ENCODE peak calls at places on chromosomes 1 and 21, in four cellular contexts. B, E, D and U are unnamed samples.
A peak's percentile ranks its signal among the peaks of the same experiment; 100 is the strongest.

GRCh38 chr1:95503371-95504145 is 269.5 kb downstream of the RWDD3 start:
- DNase-seq in B (no peak), E (no peak), D (no peak), U (no peak)

GRCh38 chr21:40845621-40846020 is 1.3 kb downstream of the DSCAM start:
- DNase-seq in B (no peak), E (no peak), D (no peak), U (peak; percentile 9)

GRCh38 chr1:206933333-206933945 is 11.7 kb upstream of the FCMR start:
- DNase-seq in B (no peak), E (peak; percentile 86), D (no peak), U (no peak)

GRCh38 chr1:200073286-200073637 is 45.8 kb downstream of the NR5A2 start:
- DNase-seq in B (no peak), E (no peak), D (no peak), U (no peak)

GRCh38 chr1:42424201-42424600 is 31.6 kb downstream of the ZMYND12 start:
- DNase-seq in B (no peak), E (no peak), D (no peak), U (no peak)

GRCh38 chr21:43024737-43025136 is 50.4 kb downstream of the PKNOX1 start:
- DNase-seq in B (no peak), E (no peak), D (no peak), U (no peak)

GRCh38 chr1:222892137-222892763 is 77.4 kb downstream of the DISP1 start:
- DNase-seq in B (peak; percentile 92), E (no peak), D (no peak), U (no peak)

GRCh38 chr1:202200669-202201068 is 7.1 kb downstream of the LGR6 start:
- DNase-seq in B (no peak), E (no peak), D (no peak), U (no peak)

GRCh38 chr1:220527279-220528048 is 472 bp upstream of the MARK1 start:
- DNase-seq in B (no peak), E (peak; percentile 46), D (no peak), U (no peak)

GRCh38 chr1:201461193-201461657 is 7.8 kb downstream of the PHLDA3 start:
- DNase-seq in B (peak; percentile 98), E (no peak), D (peak; percentile 98), U (peak; percentile 76)

GRCh38 chr21:44478801-44479167 is 23.5 kb downstream of the LRRC3 start:
- DNase-seq in B (no peak), E (no peak), D (no peak), U (no peak)

GRCh38 chr1:116910379-116911165 is 856 bp downstream of the PTGFRN start:
- DNase-seq in B (no peak), E (peak; percentile 79), D (no peak), U (no peak)

GRCh38 chr1:225943582-225943981 is 2.6 kb upstream of the LEFTY2 start:
- DNase-seq in B (no peak), E (no peak), D (no peak), U (no peak)

GRCh38 chr1:67534627-67535065 is 104.4 kb upstream of the SERBP1 start:
- DNase-seq in B (peak; percentile 69), E (no peak), D (no peak), U (no peak)

GRCh38 chr1:78619803-78620579 is at the start of gene IFI44L:
- DNase-seq in B (peak; percentile 67), E (no peak), D (no peak), U (no peak)

GRCh38 chr1:34341896-34342295 is 165.2 kb downstream of the C1orf94 start:
- DNase-seq in B (no peak), E (no peak), D (no peak), U (no peak)

GRCh38 chr1:52579415-52579814 is 22.8 kb upstream of the GPX7 start:
- DNase-seq in B (no peak), E (no peak), D (no peak), U (no peak)

GRCh38 chr1:212540031-212540430 is 68.5 kb upstream of the ATF3 start:
- DNase-seq in B (no peak), E (no peak), D (no peak), U (no peak)

GRCh38 chr1:230277201-230277771 is 148.8 kb downstream of the PGBD5 start:
- DNase-seq in B (no peak), E (peak; percentile 97), D (no peak), U (no peak)

GRCh38 chr1:201982082-201982922 is at the start of gene RNPEP:
- DNase-seq in B (peak; percentile 47), E (peak; percentile 61), D (no peak), U (no peak)

GRCh38 chr1:172990598-172991215 is 60.0 kb downstream of the TNFSF18 start:
- DNase-seq in B (no peak), E (no peak), D (no peak), U (peak; percentile 64)

GRCh38 chr1:118992868-118993711 is 4.9 kb upstream of the TBX15 start:
- DNase-seq in B (no peak), E (peak; percentile 66), D (no peak), U (no peak)

GRCh38 chr1:225767591-225768540 is 9.8 kb upstream of the SRP9 start:
- DNase-seq in B (no peak), E (peak; percentile 59), D (no peak), U (no peak)

GRCh38 chr1:218034464-218034863 is 250.6 kb upstream of the RRP15 start:
- DNase-seq in B (no peak), E (peak; percentile 89), D (no peak), U (no peak)

GRCh38 chr1:18200136-18200717 is 92.6 kb downstream of the IGSF21 start:
- DNase-seq in B (no peak), E (peak; percentile 74), D (no peak), U (no peak)

GRCh38 chr1:228332797-228333738 is 73.6 kb downstream of the TRIM11 start:
- DNase-seq in B (no peak), E (no peak), D (no peak), U (no peak)

GRCh38 chr1:156251527-156251926 is 3.7 kb upstream of the PAQR6 start:
- DNase-seq in B (no peak), E (no peak), D (no peak), U (no peak)

GRCh38 chr1:236313412-236313811 is 31.7 kb upstream of the ERO1B start:
- DNase-seq in B (no peak), E (no peak), D (no peak), U (no peak)

GRCh38 chr1:91803847-91804545 is 82.0 kb downstream of the TGFBR3 start:
- DNase-seq in B (no peak), E (no peak), D (no peak), U (no peak)

GRCh38 chr21:28086861-28087581 is 905.7 kb downstream of the LTN1 start:
- DNase-seq in B (no peak), E (no peak), D (no peak), U (no peak)

GRCh38 chr1:17274186-17275170 is 25.6 kb downstream of the PADI3 start:
- DNase-seq in B (peak; percentile 34), E (peak; percentile 75), D (no peak), U (no peak)

GRCh38 chr1:85356130-85356529 is 79.7 kb upstream of the BCL10 start:
- DNase-seq in B (no peak), E (no peak), D (no peak), U (no peak)

GRCh38 chr1:160206421-160207117 is 1.4 kb downstream of the PEA15 start:
- DNase-seq in B (peak; percentile 87), E (peak; percentile 65), D (peak; percentile 75), U (peak; percentile 42)

GRCh38 chr1:30901798-30902652 is 6.5 kb downstream of the SDC3 start:
- DNase-seq in B (no peak), E (peak; percentile 48), D (no peak), U (no peak)

GRCh38 chr1:15837931-15838330 is 9.6 kb upstream of the SPEN start:
- DNase-seq in B (no peak), E (no peak), D (no peak), U (no peak)

GRCh38 chr1:6485140-6485936 is 6.1 kb downstream of the PLEKHG5 start:
- DNase-seq in B (no peak), E (peak; percentile 52), D (no peak), U (no peak)

GRCh38 chr1:161885013-161885412 is 118.9 kb downstream of the ATF6 start:
- DNase-seq in B (peak; percentile 94), E (no peak), D (no peak), U (no peak)

GRCh38 chr1:170285027-170285426 is 139.3 kb downstream of the NTMT2 start:
- DNase-seq in B (no peak), E (peak; percentile 37), D (no peak), U (no peak)

GRCh38 chr1:160251687-160252526 is 10.4 kb downstream of the DCAF8 start:
- DNase-seq in B (peak; percentile 61), E (peak; percentile 90), D (no peak), U (peak; percentile 32)